ENCODE peak calls at places on chromosomes 6 and 20, in eight cellular contexts. L, A, B, X, T, C, Y and H are unnamed samples.

GRCh38 chr6:45420909-45421699 is 43.4 kb upstream of the SUPT3H start:
- DNase-seq in L (no peak), A (no peak), B (no peak), X (no peak), T (no peak), C (no peak), Y (no peak), H (no peak)

GRCh38 chr6:3296113-3296512 is 37.4 kb downstream of the PSMG4 start:
- DNase-seq in L (no peak), A (no peak), B (no peak), X (no peak), T (no peak), C (no peak), Y (no peak), H (no peak)

GRCh38 chr6:80607814-80608391 is 501.4 kb downstream of the BCKDHB start:
- DNase-seq in L (no peak), A (no peak), B (peak), X (no peak), T (peak), C (no peak), Y (no peak), H (no peak)

GRCh38 chr6:159700970-159701369 is 7.9 kb upstream of the SOD2 start:
- DNase-seq in L (no peak), A (no peak), B (no peak), X (no peak), T (no peak), C (no peak), Y (no peak), H (no peak)

GRCh38 chr20:44911264-44911921 is 1.5 kb downstream of the PABPC1L start:
- DNase-seq in L (peak), A (peak), B (peak), X (peak), T (peak), C (peak), Y (peak), H (no peak)

GRCh38 chr6:134846031-134846430 is 103.9 kb downstream of the ALDH8A1 start:
- DNase-seq in L (no peak), A (no peak), B (no peak), X (no peak), T (no peak), C (no peak), Y (no peak), H (no peak)

GRCh38 chr20:44134897-44135810 is 51.8 kb downstream of the JPH2 start:
- DNase-seq in L (no peak), A (no peak), B (no peak), X (no peak), T (no peak), C (no peak), Y (no peak), H (no peak)

GRCh38 chr6:29887819-29888581 is 54.3 kb upstream of the HLA-A start:
- DNase-seq in L (no peak), A (peak), B (peak), X (peak), T (peak), C (peak), Y (peak), H (peak)

GRCh38 chr6:132598473-132598872 is 8.9 kb upstream of the TAAR5 start:
- DNase-seq in L (no peak), A (no peak), B (peak), X (no peak), T (no peak), C (no peak), Y (no peak), H (no peak)
- TF ChIP-seq CTCF in L (peak), A (peak), B (peak), X (no peak), T (no peak), C (no peak), Y (no peak), H (no peak)

DNA sequence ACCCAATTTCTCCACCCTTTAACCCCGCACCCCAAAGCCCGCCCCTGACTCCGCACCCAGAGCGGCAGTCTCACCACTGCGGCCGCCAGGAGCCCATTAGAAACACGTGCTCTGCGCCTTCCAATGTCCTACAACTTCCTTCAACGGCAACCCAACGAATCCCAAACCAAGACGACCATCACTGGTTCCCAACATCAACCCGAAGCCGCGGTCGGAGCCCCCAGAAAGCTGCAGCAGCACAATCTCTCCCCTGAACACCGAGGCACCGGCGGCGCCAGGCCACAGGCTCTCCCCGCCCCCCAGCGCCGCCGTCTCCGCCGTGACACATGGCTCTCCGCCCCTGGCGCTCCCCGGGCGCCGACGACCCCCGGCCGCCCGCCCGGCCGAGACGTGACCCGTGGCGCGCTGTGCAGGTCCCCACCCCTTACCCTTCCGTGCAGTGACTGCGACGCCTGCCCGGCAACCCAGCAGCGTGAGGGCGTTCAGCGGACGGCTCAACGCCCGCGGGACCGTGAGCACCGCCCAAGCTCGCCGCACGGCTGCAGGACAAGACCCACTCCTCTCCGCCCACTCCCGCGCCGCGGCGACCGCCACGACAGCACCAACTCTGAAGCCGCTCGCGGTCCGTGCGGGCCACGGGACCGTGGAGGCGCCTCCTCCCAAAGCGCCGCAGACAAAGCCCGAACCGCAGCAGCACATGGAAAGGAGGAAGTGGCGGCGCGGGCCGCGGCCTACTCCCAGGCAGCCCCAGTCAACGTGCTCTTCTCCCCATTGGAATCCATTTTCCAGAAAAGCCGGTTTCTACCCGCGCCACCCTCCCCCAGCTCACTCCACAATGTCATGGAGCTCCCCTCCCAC is 541 bp downstream of the SYNCRIP start:
- DNase-seq in L (no peak), A (peak), B (peak), X (peak), T (peak), C (peak), Y (peak), H (peak)
- TF ChIP-seq CTCF in L (no peak), A (no peak), B (no peak), X (no peak), T (peak), C (peak), Y (no peak), H (no peak)

DNA sequence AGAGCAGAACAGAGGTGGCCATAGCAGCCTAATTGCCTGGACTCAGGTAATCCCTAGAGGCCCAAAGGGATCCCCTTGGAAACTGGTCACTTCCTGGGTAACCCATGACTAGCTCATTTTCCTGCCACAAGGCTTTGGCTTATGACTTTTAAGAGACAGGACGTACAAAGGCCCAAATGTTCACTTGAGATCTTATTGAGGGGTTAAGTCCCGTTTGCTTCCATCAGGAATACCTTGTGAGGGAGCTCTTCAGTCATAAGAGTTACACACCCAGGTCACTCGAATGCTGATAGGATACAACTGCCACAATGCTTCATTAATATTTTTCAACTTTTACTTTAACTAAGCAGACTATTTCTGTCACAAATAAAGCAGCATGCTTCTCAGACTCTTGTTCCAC is 51.7 kb downstream of the TMEM170B start:
- DNase-seq in L (no peak), A (no peak), B (no peak), X (no peak), T (no peak), C (no peak), Y (no peak), H (no peak)
- TF ChIP-seq CTCF in L (no peak), A (no peak), B (no peak), X (no peak), T (no peak), C (no peak), Y (no peak), H (no peak)

DNA sequence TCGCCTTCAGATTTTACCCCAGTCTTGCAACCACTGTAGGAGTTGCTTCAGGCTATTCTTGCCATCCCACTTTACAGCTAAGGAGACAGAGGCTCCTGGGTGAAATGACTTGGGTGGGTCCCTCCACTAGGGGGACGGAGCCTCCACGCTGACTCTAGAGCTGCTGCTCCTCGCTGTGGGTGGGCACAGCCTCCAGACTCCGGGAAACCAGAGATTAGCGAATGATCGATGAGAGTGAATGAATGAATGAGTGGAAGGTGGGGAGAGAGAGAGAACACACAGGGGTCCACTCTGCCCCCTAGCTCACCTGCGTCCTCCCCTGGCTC is 10.4 kb downstream of the ZBP1 start:
- DNase-seq in L (no peak), A (no peak), B (peak), X (no peak), T (no peak), C (no peak), Y (no peak), H (no peak)
- TF ChIP-seq CTCF in L (peak), A (no peak), B (peak), X (no peak), T (no peak), C (no peak), Y (no peak), H (no peak)

GRCh38 chr6:170279977-170280688 is 10.7 kb downstream of the DLL1 start:
- DNase-seq in L (no peak), A (peak), B (no peak), X (peak), T (peak), C (peak), Y (peak), H (no peak)
- TF ChIP-seq CTCF in L (no peak), A (no peak), B (no peak), X (no peak), T (no peak), C (no peak), Y (no peak), H (no peak)